ENCODE peak calls at places on chromosomes 11 and 22, in ten cellular contexts. I is lower leg skin; W is anterior cingulate cortex; N is HS-27A; E is Caki2; M is activated CD8-positive, alpha-beta memory T cell treated with anti-CD3 and anti-CD28 coated beads, Interleukin-2, amount 50 U/mL, for 48 hours; Z is SK-MEL-5; O is neural progenitor cell; S is brain microvascular endothelial cell; Q is nucleus accumbens. X is an unnamed sample.
A peak's percentile ranks its signal among the peaks of the same experiment; 100 is the strongest.

GRCh38 chr11:72798361-72798760 is 4.5 kb upstream of the STARD10 start:
- DNase-seq in E (no peak), I (no peak), N (no peak), Q (no peak), S (no peak), W (no peak), M (no peak), Z (no peak), O (peak; percentile 1), X (no peak)

GRCh38 chr22:43154887-43155536 is 3.7 kb downstream of the TSPO start:
- DNase-seq in M (no peak), E (no peak), Q (no peak), N (no peak), S (no peak), O (no peak), I (peak; percentile 47), Z (no peak), W (peak; percentile 14), X (no peak)

GRCh38 chr22:45083659-45084305 is 74.0 kb upstream of the PHF21B start:
- DNase-seq in M (peak; percentile 62), I (no peak), Z (no peak), Q (no peak), S (no peak), E (peak; percentile 34), N (no peak), W (no peak), O (no peak), X (no peak)

GRCh38 chr11:106765849-106766248 is 252.4 kb downstream of the GUCY1A2 start:
- DNase-seq in Z (no peak), S (no peak), O (no peak), I (no peak), Q (no peak), W (no peak), E (no peak), M (no peak), N (no peak), X (no peak)

GRCh38 chr22:42078469-42079318 is 806 bp upstream of the SMDT1 start:
- DNase-seq in Z (no peak), Q (peak; percentile 71), W (peak; percentile 72), O (no peak), E (no peak), S (no peak), N (no peak), I (no peak), M (peak; percentile 51), X (no peak)

GRCh38 chr22:37206841-37207821 is 5.1 kb downstream of the SSTR3 start:
- DNase-seq in E (no peak), N (no peak), Q (no peak), O (no peak), M (no peak), S (no peak), I (no peak), Z (no peak), W (no peak), X (no peak)

GRCh38 chr22:35312198-35313059 is 12.7 kb downstream of the TOM1 start:
- DNase-seq in S (peak; percentile 72), E (peak; percentile 91), I (no peak), O (no peak), Q (no peak), W (no peak), N (no peak), Z (peak; percentile 61), M (peak; percentile 52), X (no peak)

GRCh38 chr11:103842795-103843194 is 193.6 kb upstream of the DDI1 start:
- DNase-seq in E (no peak), O (peak; percentile 42), I (no peak), Z (no peak), M (no peak), N (no peak), S (peak; percentile 18), Q (no peak), W (no peak), X (no peak)

GRCh38 chr22:33013051-33013450 is 45.1 kb downstream of the SYN3 start:
- DNase-seq in Z (peak; percentile 47), O (no peak), S (no peak), E (no peak), Q (no peak), M (no peak), I (no peak), W (no peak), N (no peak), X (no peak)

GRCh38 chr11:128095459-128096096 is 491.8 kb downstream of the ETS1 start:
- DNase-seq in I (no peak), W (no peak), M (no peak), Z (peak; percentile 2), O (no peak), N (peak; percentile 12), E (peak; percentile 49), S (peak; percentile 94), Q (no peak), X (no peak)

GRCh38 chr11:108474664-108475485 is 7.5 kb upstream of the C11orf65 start:
- DNase-seq in I (no peak), N (no peak), E (no peak), W (no peak), O (no peak), M (no peak), S (no peak), Z (no peak), Q (no peak), X (no peak)

GRCh38 chr11:64077607-64078006 is 41.9 kb downstream of the FLRT1 start:
- DNase-seq in E (no peak), O (no peak), M (no peak), W (no peak), N (no peak), I (no peak), Z (no peak), Q (no peak), S (no peak), X (no peak)

GRCh38 chr11:119418759-119419158 is 4.2 kb downstream of the THY1 start:
- DNase-seq in I (no peak), E (no peak), Z (no peak), S (no peak), N (no peak), O (no peak), Q (no peak), W (no peak), M (no peak), X (no peak)

GRCh38 chr22:39253427-39254070 is 8.8 kb upstream of the PDGFB start:
- DNase-seq in N (peak; percentile 36), I (no peak), O (no peak), W (no peak), E (peak; percentile 79), Z (no peak), S (peak; percentile 72), M (peak; percentile 74), Q (no peak), X (peak; percentile 70)

GRCh38 chr11:1350086-1350725 is 39.5 kb upstream of the BRSK2 start:
- DNase-seq in N (no peak), Z (no peak), S (no peak), O (no peak), W (no peak), Q (no peak), E (no peak), I (no peak), M (no peak), X (no peak)

GRCh38 chr22:49081261-49081666 is 746.4 kb downstream of the BRD1 start:
- DNase-seq in N (no peak), Z (no peak), Q (no peak), S (no peak), O (no peak), E (no peak), I (no peak), M (no peak), W (no peak), X (no peak)

GRCh38 chr11:73198677-73199076 is 19.4 kb upstream of the P2RY2 start:
- DNase-seq in N (peak; percentile 68), Z (peak; percentile 41), I (no peak), S (peak; percentile 32), W (no peak), Q (no peak), O (peak; percentile 47), M (peak; percentile 30), E (peak; percentile 38), X (no peak)

GRCh38 chr11:70558651-70559050 is 160.3 kb downstream of the CTTN start:
- DNase-seq in I (no peak), S (no peak), Z (no peak), M (no peak), N (no peak), E (no peak), W (no peak), O (no peak), Q (no peak), X (no peak)

GRCh38 chr11:130131957-130132850 is 27.4 kb upstream of the ST14 start:
- DNase-seq in I (no peak), O (peak; percentile 68), Q (no peak), M (no peak), S (peak; percentile 64), N (no peak), E (peak; percentile 22), Z (peak; percentile 74), W (no peak), X (peak; percentile 78)

GRCh38 chr11:3044915-3045314 is 12.3 kb downstream of the CARS1 start:
- DNase-seq in Q (no peak), Z (no peak), M (no peak), I (no peak), N (no peak), E (no peak), W (no peak), O (no peak), S (no peak), X (no peak)

GRCh38 chr11:117818036-117818858 is 6.3 kb downstream of the FXYD2 start:
- DNase-seq in N (no peak), M (peak; percentile 76), E (no peak), I (no peak), W (no peak), Q (no peak), S (peak; percentile 31), Z (no peak), O (no peak), X (no peak)

GRCh38 chr11:8068605-8069221 is 12.3 kb upstream of the TUB start:
- DNase-seq in S (peak; percentile 69), M (peak; percentile 26), I (peak; percentile 60), Q (no peak), W (no peak), E (peak; percentile 90), Z (peak; percentile 54), O (no peak), N (peak; percentile 82), X (peak; percentile 42)

GRCh38 chr11:108947654-108948570 is 283.0 kb downstream of the DDX10 start:
- DNase-seq in W (no peak), S (peak; percentile 87), M (no peak), N (no peak), O (no peak), E (no peak), Q (no peak), I (no peak), Z (no peak), X (peak; percentile 33)

GRCh38 chr22:31119026-31119717 is 3.6 kb upstream of the INPP5J start:
- DNase-seq in M (no peak), W (no peak), I (no peak), Z (no peak), O (no peak), Q (no peak), N (no peak), S (no peak), E (no peak), X (no peak)

GRCh38 chr11:35307221-35307621 is 112.1 kb downstream of the SLC1A2 start:
- DNase-seq in M (no peak), N (no peak), I (no peak), Z (no peak), Q (no peak), W (peak; percentile 51), E (no peak), S (no peak), O (no peak), X (no peak)

GRCh38 chr11:94145916-94146315 is 17.3 kb downstream of the PANX1 start:
- DNase-seq in W (no peak), Z (no peak), Q (no peak), I (no peak), N (no peak), M (no peak), S (no peak), E (no peak), O (no peak), X (no peak)

GRCh38 chr11:10973416-10973815 is 115.6 kb upstream of the ZBED5 start:
- DNase-seq in S (no peak), O (peak; percentile 35), E (no peak), I (no peak), W (peak; percentile 30), N (no peak), M (no peak), Q (no peak), Z (no peak), X (no peak)

GRCh38 chr11:1727861-1728260 is 22.5 kb downstream of the IFITM10 start:
- DNase-seq in S (no peak), I (no peak), O (no peak), Z (no peak), N (no peak), W (no peak), M (no peak), Q (no peak), E (no peak), X (no peak)

X was measured in K562.